ENCODE peak calls at places on chromosomes 13 and 19, in eight cellular contexts. U is esophagus muscularis mucosa; I is astrocyte of the hippocampus; O is stimulated activated CD4-positive, alpha-beta T cell treated with anti-CD3 and anti-CD28 coated beads, TNF-alpha, amount 100 ng/mL, for 4 hours; H is tibial artery; Z is T-helper 2 cell; R is ELR; V is activated CD4-positive, alpha-beta T cell treated with anti-CD3 and anti-CD28 coated beads for 24 hours. C is an unnamed sample.

GRCh38 chr13:113142876-113143275 is 15.6 kb upstream of the PROZ start:
- DNase-seq in H (no peak), O (no peak), V (no peak), U (no peak), Z (no peak), R (no peak), I (no peak), C (no peak)

GRCh38 chr13:33999830-34000605 is 182.1 kb downstream of the RFC3 start:
- DNase-seq in O (no peak), R (no peak), Z (no peak), V (no peak), I (peak), U (no peak), H (no peak), C (peak)

GRCh38 chr19:32570081-32570785 is 10.8 kb upstream of the PDCD5 start:
- DNase-seq in H (peak), I (peak), U (no peak), O (no peak), Z (no peak), V (peak), R (peak), C (peak)

GRCh38 chr13:39888865-39889810 is 233.7 kb downstream of the COG6 start:
- DNase-seq in V (no peak), H (no peak), O (no peak), U (peak), Z (no peak), I (peak), R (no peak), C (peak)

GRCh38 chr19:37941820-37942515 is 35.0 kb downstream of the SIPA1L3 start:
- DNase-seq in R (no peak), V (no peak), I (no peak), Z (no peak), U (no peak), H (no peak), O (no peak), C (peak)

GRCh38 chr13:106484755-106485193 is 50.7 kb downstream of the EFNB2 start:
- DNase-seq in V (no peak), I (no peak), H (peak), Z (no peak), R (no peak), U (no peak), O (no peak), C (no peak)

GRCh38 chr13:38141792-38142191 is 207.9 kb upstream of the UFM1 start:
- DNase-seq in H (no peak), I (no peak), V (no peak), R (no peak), U (no peak), Z (no peak), O (no peak), C (peak)

GRCh38 chr13:59677966-59678814 is 485.5 kb downstream of the DIAPH3 start:
- DNase-seq in V (no peak), I (peak), U (no peak), R (peak), H (no peak), O (no peak), Z (no peak), C (peak)

GRCh38 chr19:33878912-33879810 is 82.5 kb downstream of the KCTD15 start:
- DNase-seq in R (no peak), O (no peak), H (no peak), I (no peak), U (no peak), Z (no peak), V (no peak), C (no peak)

GRCh38 chr19:16851031-16851712 is 22.0 kb downstream of the SIN3B start:
- DNase-seq in H (no peak), V (no peak), Z (no peak), R (peak), I (peak), U (no peak), O (no peak), C (peak)

GRCh38 chr19:6516018-6516658 is 14.0 kb upstream of the TUBB4A start:
- DNase-seq in V (peak), U (peak), H (peak), R (peak), O (peak), I (peak), Z (peak), C (peak)

GRCh38 chr19:27736225-27736624 is 1476.7 kb downstream of the UQCRFS1 start:
- DNase-seq in R (no peak), I (no peak), Z (no peak), V (no peak), H (no peak), U (no peak), O (no peak), C (no peak)

GRCh38 chr19:6238643-6239281 is 41.0 kb downstream of the MLLT1 start:
- DNase-seq in U (no peak), V (no peak), I (peak), R (no peak), Z (no peak), H (no peak), O (no peak), C (peak)

GRCh38 chr19:9917322-9917721 is 19.0 kb downstream of the OLFM2 start:
- DNase-seq in U (no peak), R (peak), H (no peak), O (no peak), I (peak), V (no peak), Z (no peak), C (peak)

GRCh38 chr19:9793051-9793591 is 24.6 kb upstream of the ZNF846 start:
- DNase-seq in U (peak), O (peak), R (peak), Z (no peak), H (peak), V (peak), I (peak), C (peak)

GRCh38 chr19:3748965-3749364 is 12.5 kb downstream of the APBA3 start:
- DNase-seq in H (no peak), Z (no peak), V (no peak), R (no peak), U (no peak), I (no peak), O (no peak), C (no peak)

GRCh38 chr13:33838567-33839131 is 20.7 kb downstream of the RFC3 start:
- DNase-seq in H (no peak), R (no peak), V (no peak), Z (no peak), O (no peak), I (no peak), U (no peak), C (no peak)

GRCh38 chr19:57708641-57709354 is at the start of gene ZNF154:
- DNase-seq in Z (no peak), H (no peak), I (peak), U (no peak), O (no peak), R (no peak), V (no peak), C (no peak)

GRCh38 chr13:33313504-33313903 is 27.9 kb upstream of the STARD13 start:
- DNase-seq in V (no peak), H (no peak), R (no peak), U (no peak), I (no peak), O (no peak), Z (no peak), C (no peak)

GRCh38 chr19:2175742-2176141 is 12.0 kb downstream of the DOT1L start:
- DNase-seq in H (no peak), I (no peak), Z (no peak), V (no peak), U (no peak), R (no peak), O (no peak), C (no peak)

GRCh38 chr19:8340341-8341096 is 2.5 kb downstream of the KANK3 start:
- DNase-seq in O (no peak), U (peak), Z (no peak), I (no peak), H (no peak), V (no peak), R (no peak), C (no peak)

GRCh38 chr13:46126552-46127171 is 21.8 kb upstream of the CPB2 start:
- DNase-seq in U (no peak), R (peak), O (peak), I (peak), Z (no peak), V (peak), H (peak), C (peak)

GRCh38 chr19:51621178-51621577 is 9.0 kb downstream of the SIGLEC5 start:
- DNase-seq in I (no peak), R (no peak), O (no peak), V (no peak), U (no peak), H (no peak), Z (no peak), C (no peak)

GRCh38 chr13:85163063-85163462 is 636.2 kb downstream of the SLITRK6 start:
- DNase-seq in U (no peak), H (no peak), V (no peak), Z (no peak), R (no peak), I (no peak), O (no peak), C (no peak)

GRCh38 chr19:821228-821975 is at the start of gene PLPPR3:
- DNase-seq in V (no peak), Z (no peak), U (no peak), I (no peak), H (no peak), R (no peak), O (no peak), C (no peak)

GRCh38 chr13:111211789-111212516 is 96.8 kb downstream of the ARHGEF7 start:
- DNase-seq in I (peak), O (no peak), R (peak), Z (no peak), V (no peak), H (no peak), U (no peak), C (no peak)

GRCh38 chr19:7242601-7243258 is 51.5 kb downstream of the INSR start:
- DNase-seq in H (peak), O (no peak), R (peak), Z (no peak), U (no peak), V (no peak), I (peak), C (peak)

GRCh38 chr13:66723606-66724005 is 506.5 kb downstream of the PCDH9 start:
- DNase-seq in Z (no peak), R (no peak), O (no peak), U (no peak), V (no peak), H (no peak), I (peak), C (no peak)

GRCh38 chr13:109412232-109412935 is 374.0 kb downstream of the IRS2 start:
- DNase-seq in H (no peak), R (peak), I (peak), U (no peak), V (no peak), O (no peak), Z (no peak), C (peak)

GRCh38 chr19:31335716-31336115 is 13.5 kb downstream of the TSHZ3 start:
- DNase-seq in R (no peak), U (no peak), V (no peak), I (no peak), O (no peak), H (no peak), Z (no peak), C (no peak)

GRCh38 chr13:20686863-20687579 is 16.5 kb upstream of the IL17D start:
- DNase-seq in O (no peak), H (no peak), R (no peak), V (no peak), Z (no peak), I (no peak), U (no peak), C (no peak)

GRCh38 chr19:36113425-36113824 is 1.2 kb downstream of the POLR2I start:
- DNase-seq in R (no peak), H (no peak), I (no peak), O (no peak), V (no peak), Z (no peak), U (no peak), C (no peak)

C was measured in PC-3.